ENCODE peak calls at places on chromosomes 4 and X, in four cellular contexts. J is prostate gland, Z is HCT116, X is GM12878. B is an unnamed sample. For H3K4me1 and H3K27me3, the result is how much of the 10 kb centered on the place peaks cover.

GRCh38 chrX:85111347-85111746 is 107.7 kb downstream of the APOOL start:
- DNase-seq in J (no peak), Z (no peak), X (no peak), B (no peak)

GRCh38 chr4:15215118-15215517 is 212.7 kb upstream of the C1QTNF7 start:
- DNase-seq in J (no peak), Z (no peak), X (no peak), B (no peak)

GRCh38 chr4:122537388-122538135 is 81.0 kb upstream of the IL2 start:
- DNase-seq in J (no peak), Z (no peak), X (no peak), B (no peak)

GRCh38 chrX:104428231-104428630 is 137.8 kb upstream of the IL1RAPL2 start:
- DNase-seq in J (no peak), Z (no peak), X (no peak), B (no peak)

GRCh38 chrX:105653891-105654290 is 168.4 kb upstream of the NRK start:
- DNase-seq in J (no peak), Z (no peak), X (no peak), B (no peak)

GRCh38 chr4:145797278-145797677 is 117.3 kb downstream of the C4orf51 start:
- DNase-seq in J (no peak), Z (no peak), X (no peak), B (peak)

GRCh38 chr4:157057187-157057586 is 18.8 kb upstream of the GLRB start:
- DNase-seq in J (no peak), Z (no peak), X (no peak), B (no peak)

GRCh38 chr4:54372951-54373350 is 143.9 kb downstream of the PDGFRA start:
- DNase-seq in J (no peak), Z (no peak), X (no peak), B (no peak)

GRCh38 chrX:13334491-13334890 is 14.6 kb upstream of the ATXN3L start:
- DNase-seq in J (no peak), Z (no peak), X (no peak), B (no peak)

GRCh38 chrX:66016905-66017658 is 22.8 kb downstream of the VSIG4 start:
- DNase-seq in J (no peak), Z (no peak), X (no peak), B (no peak)
- H3K4me1 ChIP-seq in J (under half), Z (under half), X (half or more), B (under half)

DNA sequence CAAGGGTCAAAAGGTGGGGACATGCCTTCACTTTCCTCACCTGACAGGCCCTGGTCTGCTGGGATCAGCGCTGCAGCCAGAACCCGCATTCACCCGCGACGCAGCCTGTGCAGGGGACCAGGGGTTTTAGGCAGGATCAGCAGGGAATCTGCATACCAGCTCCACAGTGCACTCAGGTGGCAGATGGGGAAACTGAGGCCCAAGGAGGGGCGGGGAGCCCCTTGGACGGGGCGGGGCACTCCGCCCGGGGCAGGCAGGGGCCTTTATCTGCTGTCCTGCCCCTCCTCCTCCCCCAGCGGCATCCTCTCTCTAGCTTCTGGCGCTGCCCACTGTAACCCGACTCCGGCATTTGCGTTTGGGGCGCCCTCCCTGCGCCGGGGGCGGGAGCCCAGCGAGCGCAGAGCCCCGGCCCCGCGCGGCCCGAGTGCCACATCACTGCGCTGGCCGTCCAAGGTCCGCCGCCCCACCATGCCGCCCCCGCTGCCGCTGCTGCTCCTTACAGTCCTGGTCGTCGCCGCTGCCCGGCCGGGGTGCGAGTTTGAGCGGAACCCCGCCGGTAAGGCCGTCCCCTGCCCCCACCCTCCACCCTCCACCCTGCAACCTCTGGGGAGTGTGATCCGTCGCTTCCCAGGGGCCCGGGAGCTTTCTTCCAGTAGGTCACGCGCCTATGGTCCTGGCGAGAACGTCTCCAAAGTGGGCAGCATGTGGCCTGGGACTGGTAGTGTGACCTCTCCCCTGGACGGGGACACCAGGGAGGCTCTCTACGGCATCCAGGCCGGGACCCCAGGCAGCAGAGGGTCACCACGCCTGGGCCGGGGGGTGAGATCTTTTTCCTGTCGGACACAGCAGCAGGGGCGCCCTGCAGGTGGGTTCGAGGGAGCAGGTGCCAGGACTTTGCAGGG is at the start of gene CPZ:
- DNase-seq in J (no peak), Z (no peak), X (no peak), B (no peak)
- H3K27me3 ChIP-seq in J (under half), Z (under half), X (under half), B (under half)

DNA sequence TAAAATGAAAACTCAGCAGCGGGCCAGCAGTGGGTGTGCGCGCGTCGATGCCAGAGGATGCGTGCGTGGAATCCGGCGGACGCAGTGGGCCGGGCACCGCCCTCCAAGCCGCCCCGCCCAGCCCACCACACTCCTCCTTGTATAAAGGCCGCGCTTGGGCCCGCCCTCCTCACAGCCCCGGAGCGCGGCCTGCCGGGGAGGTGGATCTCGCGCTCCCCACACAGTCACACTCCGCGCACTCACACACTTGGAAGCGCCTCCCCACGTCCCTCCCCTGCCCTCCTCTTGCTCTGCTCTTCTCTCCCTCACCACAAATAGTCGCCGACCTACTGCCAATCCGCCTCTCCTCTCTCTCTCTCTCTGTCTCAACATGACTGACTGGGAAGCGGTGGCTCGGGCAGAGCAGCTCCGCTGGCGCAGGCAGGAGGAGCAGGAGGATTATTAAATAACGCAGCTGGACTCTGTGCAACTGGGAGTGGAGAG is at the start of gene CCSER1:
- DNase-seq in J (peak), Z (peak), X (no peak), B (peak)
- TF ChIP-seq POLR2A in J (peak), Z (peak), X (peak), B (peak)

DNA sequence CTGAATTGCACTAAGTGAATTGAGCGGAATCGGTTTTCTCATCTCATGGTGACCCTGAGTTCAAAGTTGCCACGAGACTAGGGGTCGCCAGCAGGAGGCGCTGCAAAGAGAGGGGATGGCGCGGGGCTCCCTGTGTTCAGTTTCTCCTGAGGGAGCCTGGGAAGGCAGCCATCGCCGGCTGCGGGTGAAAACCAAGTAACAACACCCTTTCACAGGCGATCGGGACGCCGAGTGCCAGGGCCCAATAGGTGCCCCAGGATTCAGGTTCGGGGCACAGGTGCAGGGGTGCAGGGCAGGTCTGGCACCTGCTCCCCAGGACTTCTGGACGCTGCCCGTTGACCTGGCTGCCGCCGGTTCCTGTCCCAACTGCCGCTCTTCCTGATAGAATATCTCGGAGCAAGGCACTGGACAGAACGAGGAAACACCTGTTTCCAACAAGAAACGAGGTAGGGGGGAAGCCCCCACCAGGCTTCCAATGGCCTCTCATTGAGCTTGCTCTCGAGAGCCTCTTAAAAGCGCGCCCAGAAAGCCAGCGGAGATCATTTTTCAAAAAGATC is 1.1 kb upstream of the FGF16 start:
- DNase-seq in J (no peak), Z (no peak), X (no peak), B (no peak)
- H3K4me1 ChIP-seq in J (under half), Z (under half), X (under half), B (under half)

B was measured in gastrocnemius medialis.